ENCODE peak calls at places on chromosomes 6 and 20, in four cellular contexts. E is fibroblast of mammary gland, C is Peyer's patch, O is nephron progenitor cell. G is an unnamed sample.

GRCh38 chr6:53376661-53377226 is 28.0 kb upstream of the ELOVL5 start:
- DNase-seq in O (no peak), E (no peak), C (no peak), G (no peak)

GRCh38 chr20:56400001-56400640 is 7.7 kb downstream of the CSTF1 start:
- DNase-seq in C (peak; percentile 79), E (peak; percentile 84), O (peak; percentile 54), G (no peak)

GRCh38 chr20:31860431-31861345 is 9.6 kb downstream of the DUSP15 start:
- DNase-seq in O (peak; percentile 58), E (peak; percentile 63), C (peak; percentile 48), G (peak; percentile 20)

GRCh38 chr20:38875170-38875993 is 50.8 kb upstream of the FAM83D start:
- DNase-seq in O (no peak), C (peak; percentile 93), E (no peak), G (no peak)

GRCh38 chr6:7621761-7622160 is 31.8 kb downstream of the SNRNP48 start:
- DNase-seq in C (no peak), O (no peak), E (peak; percentile 78), G (no peak)

GRCh38 chr20:48944663-48945297 is 23.3 kb downstream of the ARFGEF2 start:
- DNase-seq in C (no peak), O (no peak), E (no peak), G (no peak)

GRCh38 chr20:10581823-10582222 is 92.0 kb downstream of the JAG1 start:
- DNase-seq in C (no peak), O (no peak), E (peak; percentile 84), G (no peak)

GRCh38 chr6:21538186-21538798 is 55.3 kb upstream of the SOX4 start:
- DNase-seq in O (no peak), C (no peak), E (peak; percentile 30), G (no peak)

GRCh38 chr20:11716239-11716944 is 201.3 kb upstream of the BTBD3 start:
- DNase-seq in C (no peak), O (peak; percentile 10), E (peak; percentile 62), G (no peak)

GRCh38 chr20:33893314-33893713 is 82.2 kb downstream of the CHMP4B start:
- DNase-seq in O (no peak), E (peak; percentile 30), C (no peak), G (no peak)

GRCh38 chr6:90256698-90257485 is 39.8 kb downstream of the BACH2 start:
- DNase-seq in C (no peak), E (peak; percentile 88), O (no peak), G (no peak)

GRCh38 chr20:32709528-32710121 is 33.6 kb downstream of the COMMD7 start:
- DNase-seq in C (no peak), E (no peak), O (peak; percentile 3), G (no peak)

GRCh38 chr20:19457551-19457950 is 245.1 kb downstream of the SLC24A3 start:
- DNase-seq in C (no peak), E (no peak), O (no peak), G (no peak)

GRCh38 chr6:37618916-37619605 is 78.6 kb downstream of the MDGA1 start:
- DNase-seq in O (no peak), C (no peak), E (no peak), G (no peak)

GRCh38 chr6:143549630-143550268 is 38.2 kb upstream of the FUCA2 start:
- DNase-seq in O (no peak), C (no peak), E (no peak), G (no peak)

GRCh38 chr20:8210749-8211148 is 78.7 kb downstream of the PLCB1 start:
- DNase-seq in C (no peak), E (no peak), O (no peak), G (no peak)

GRCh38 chr20:62759981-62760431 is 36.3 kb upstream of the MRGBP start:
- DNase-seq in O (no peak), E (no peak), C (no peak), G (peak; percentile 55)

GRCh38 chr6:91704531-91704930 is 1117.7 kb upstream of the MAP3K7 start:
- DNase-seq in O (no peak), E (peak; percentile 19), C (no peak), G (no peak)

GRCh38 chr20:45924391-45925261 is 9.9 kb upstream of the PCIF1 start:
- DNase-seq in C (no peak), O (no peak), E (peak; percentile 52), G (no peak)

GRCh38 chr6:12010635-12011275 is 1.4 kb upstream of the HIVEP1 start:
- DNase-seq in O (peak; percentile 68), C (peak; percentile 81), E (no peak), G (peak; percentile 85)

GRCh38 chr20:46670585-46671584 is 18.4 kb downstream of the TP53RK start:
- DNase-seq in C (no peak), O (no peak), E (no peak), G (no peak)

GRCh38 chr6:90186637-90187361 is 109.8 kb downstream of the BACH2 start:
- DNase-seq in O (no peak), E (no peak), C (no peak), G (no peak)

GRCh38 chr20:62780696-62781095 is 15.6 kb upstream of the MRGBP start:
- DNase-seq in E (no peak), O (no peak), C (no peak), G (no peak)

GRCh38 chr6:167341665-167342655 is 17.1 kb downstream of the TTLL2 start:
- DNase-seq in E (no peak), O (no peak), C (no peak), G (no peak)

GRCh38 chr6:41693866-41694265 is 41.5 kb downstream of the TFEB start:
- DNase-seq in E (no peak), C (no peak), O (no peak), G (no peak)

GRCh38 chr6:69584913-69585729 is 211.7 kb downstream of the LMBRD1 start:
- DNase-seq in O (peak; percentile 4), E (no peak), C (no peak), G (no peak)

GRCh38 chr6:3841066-3841454 is 8.1 kb upstream of the FAM50B start:
- DNase-seq in E (no peak), C (no peak), O (no peak), G (no peak)

GRCh38 chr6:49856282-49856681 is 10.1 kb downstream of the CRISP1 start:
- DNase-seq in E (no peak), C (no peak), O (no peak), G (no peak)

GRCh38 chr6:89242574-89243330 is 25.6 kb upstream of the GABRR1 start:
- DNase-seq in C (no peak), O (no peak), E (peak; percentile 74), G (no peak)

GRCh38 chr6:122049341-122049740 is 350.1 kb upstream of the HSF2 start:
- DNase-seq in E (peak; percentile 44), O (peak; percentile 12), C (no peak), G (no peak)

GRCh38 chr20:24783631-24784492 is 165.2 kb upstream of the CST7 start:
- DNase-seq in E (no peak), C (no peak), O (no peak), G (no peak)

GRCh38 chr20:24782221-24782620 is 166.8 kb upstream of the CST7 start:
- DNase-seq in C (no peak), O (no peak), E (no peak), G (no peak)

GRCh38 chr20:24784607-24785006 is 164.5 kb upstream of the CST7 start:
- DNase-seq in E (no peak), C (no peak), O (no peak), G (no peak)

GRCh38 chr20:24781061-24781980 is 167.7 kb upstream of the CST7 start:
- DNase-seq in C (peak; percentile 44), E (peak; percentile 40), O (peak; percentile 23), G (peak; percentile 23)

DNA sequence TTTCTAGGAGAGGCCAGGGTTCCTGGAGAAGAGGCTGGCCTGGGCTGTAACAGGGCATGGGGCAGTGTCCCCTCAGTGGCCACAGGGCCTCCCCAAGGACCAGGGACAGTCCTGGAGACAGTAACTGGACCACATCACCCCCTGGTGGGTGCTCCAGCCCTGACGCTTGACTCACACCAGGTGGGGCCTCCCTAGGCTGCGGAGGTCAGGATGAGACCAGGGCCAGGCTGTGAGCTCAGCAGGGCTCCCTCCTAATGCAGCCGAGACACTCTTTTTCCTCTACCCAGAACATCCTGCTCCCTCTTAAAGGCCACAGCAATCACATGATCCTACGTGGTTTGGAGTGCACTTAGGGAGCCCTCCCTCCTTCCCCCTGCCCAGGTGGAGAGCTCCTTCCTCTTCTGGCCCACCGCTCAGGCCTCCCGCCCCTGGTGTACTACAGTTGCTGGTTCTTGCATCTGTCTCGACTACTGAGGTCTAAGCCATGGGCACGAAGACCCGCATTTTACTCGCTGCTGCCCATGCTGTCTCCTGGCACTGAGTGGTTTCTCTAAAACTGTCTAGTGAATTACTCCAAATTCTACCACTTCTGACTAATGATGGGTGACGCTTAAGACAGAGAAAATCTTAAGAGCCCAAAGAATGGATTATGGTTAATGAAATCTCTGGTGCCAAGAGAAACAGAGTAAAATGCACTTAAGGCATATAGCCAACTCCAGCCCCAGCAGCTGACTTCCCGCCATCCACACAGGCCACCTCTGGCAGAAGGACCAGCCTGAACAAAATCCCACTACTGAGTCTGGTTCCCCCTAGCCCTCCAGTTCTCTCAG is 166.1 kb upstream of the CST7 start:
- DNase-seq in O (peak; percentile 23), C (no peak), E (no peak), G (peak; percentile 14)
- TF ChIP-seq CTCF in O (no peak), C (no peak), E (no peak), G (no peak)

GRCh38 chr20:21104921-21105320 is 1.2 kb downstream of the LINC00237 start:
- DNase-seq in E (no peak), O (no peak), C (no peak), G (no peak)

GRCh38 chr20:21103582-21104465 is 2.3 kb downstream of the LINC00237 start:
- DNase-seq in O (no peak), C (no peak), E (no peak), G (no peak)

GRCh38 chr20:21102691-21103311 is 3.4 kb downstream of the LINC00237 start:
- DNase-seq in O (peak; percentile 49), E (no peak), C (peak; percentile 78), G (peak; percentile 65)

GRCh38 chr20:21105429-21106170 is 558 bp downstream of the LINC00237 start:
- DNase-seq in C (no peak), E (no peak), O (peak; percentile 38), G (peak; percentile 14)

GRCh38 chr20:21104466-21104761 is 1.7 kb downstream of the LINC00237 start:
- DNase-seq in C (no peak), E (no peak), O (no peak), G (no peak)
- TF ChIP-seq CTCF in C (no peak), E (no peak), O (no peak), G (no peak)

GRCh38 chr20:1924910-1925861 is 30.0 kb downstream of the SIRPA start:
- DNase-seq in O (no peak), C (no peak), E (no peak), G (no peak)
- TF ChIP-seq CTCF in O (no peak), C (no peak), E (no peak), G (no peak)

GRCh38 chr20:25046736-25047666 is 10.9 kb downstream of the ACSS1 start:
- DNase-seq in E (no peak), O (no peak), C (peak; percentile 38), G (peak; percentile 48)

GRCh38 chr20:25047766-25048165 is 10.2 kb downstream of the ACSS1 start:
- DNase-seq in C (peak; percentile 61), O (no peak), E (no peak), G (no peak)

GRCh38 chr20:25044660-25045342 is 13.1 kb downstream of the ACSS1 start:
- DNase-seq in E (no peak), O (no peak), C (peak; percentile 59), G (peak; percentile 73)

GRCh38 chr20:25045343-25045712 is 12.6 kb downstream of the ACSS1 start:
- DNase-seq in O (no peak), C (no peak), E (no peak), G (peak; percentile 66)

GRCh38 chr20:25046181-25046641 is 11.7 kb downstream of the ACSS1 start:
- DNase-seq in E (no peak), C (peak; percentile 46), O (no peak), G (peak; percentile 87)
- TF ChIP-seq CTCF in E (no peak), C (no peak), O (no peak), G (no peak)

G was measured in psoas muscle.